ENCODE peak calls at places on chromosome 2, in four cellular contexts. One of them, this sample, is unnamed.
A peak's percentile ranks its signal among the peaks of the same experiment; 100 is the strongest.

GRCh38 chr2:232353096-232353495 is 25.5 kb upstream of the ALPP start:
- DNase-seq in heart left ventricle: peak; percentile 42
- DNase-seq in fibroblast of mammary gland: no peak
- DNase-seq in lower lobe of right lung: no peak
- DNase-seq in this sample: no peak

GRCh38 chr2:99691931-99692330 is 202.1 kb upstream of the REV1 start:
- DNase-seq in lower lobe of right lung: peak; percentile 60
- DNase-seq in fibroblast of mammary gland: no peak
- DNase-seq in heart left ventricle: peak; percentile 75
- DNase-seq in this sample: peak; percentile 74

GRCh38 chr2:27720004-27720551 is 51.4 kb upstream of the MRPL33 start:
- DNase-seq in fibroblast of mammary gland: peak; percentile 98
- DNase-seq in heart left ventricle: no peak
- DNase-seq in lower lobe of right lung: no peak
- DNase-seq in this sample: no peak

GRCh38 chr2:27131429-27131828 is 3.0 kb downstream of the PREB start:
- DNase-seq in fibroblast of mammary gland: no peak
- DNase-seq in heart left ventricle: no peak
- DNase-seq in lower lobe of right lung: no peak
- DNase-seq in this sample: no peak

GRCh38 chr2:120599656-120600055 is 136.0 kb upstream of the GLI2 start:
- DNase-seq in lower lobe of right lung: peak; percentile 15
- DNase-seq in fibroblast of mammary gland: no peak
- DNase-seq in heart left ventricle: no peak
- DNase-seq in this sample: no peak

GRCh38 chr2:29273704-29274611 is 158.7 kb downstream of the CLIP4 start:
- DNase-seq in fibroblast of mammary gland: no peak
- DNase-seq in lower lobe of right lung: no peak
- DNase-seq in heart left ventricle: no peak
- DNase-seq in this sample: no peak

GRCh38 chr2:208213508-208214120 is 23.8 kb upstream of the C2orf80 start:
- DNase-seq in fibroblast of mammary gland: no peak
- DNase-seq in lower lobe of right lung: no peak
- DNase-seq in heart left ventricle: no peak
- DNase-seq in this sample: no peak

GRCh38 chr2:162114291-162114690 is 37.8 kb downstream of the GCG start:
- DNase-seq in heart left ventricle: no peak
- DNase-seq in lower lobe of right lung: no peak
- DNase-seq in fibroblast of mammary gland: peak; percentile 57
- DNase-seq in this sample: no peak

GRCh38 chr2:27322301-27322765 is 564 bp downstream of the MPV17 start:
- DNase-seq in heart left ventricle: no peak
- DNase-seq in fibroblast of mammary gland: peak; percentile 32
- DNase-seq in lower lobe of right lung: peak; percentile 60
- DNase-seq in this sample: no peak

GRCh38 chr2:15059870-15060617 is 427.5 kb downstream of the LRATD1 start:
- DNase-seq in fibroblast of mammary gland: no peak
- DNase-seq in heart left ventricle: no peak
- DNase-seq in lower lobe of right lung: no peak
- DNase-seq in this sample: no peak

GRCh38 chr2:217147751-217148318 is 288.0 kb upstream of the TNP1 start:
- DNase-seq in heart left ventricle: no peak
- DNase-seq in lower lobe of right lung: no peak
- DNase-seq in fibroblast of mammary gland: no peak
- DNase-seq in this sample: no peak

GRCh38 chr2:85531585-85531984 is 7.4 kb upstream of the MAT2A start:
- DNase-seq in fibroblast of mammary gland: no peak
- DNase-seq in heart left ventricle: no peak
- DNase-seq in lower lobe of right lung: no peak
- DNase-seq in this sample: no peak

GRCh38 chr2:39437522-39438296 is 624 bp upstream of the MAP4K3 start:
- DNase-seq in fibroblast of mammary gland: peak; percentile 28
- DNase-seq in lower lobe of right lung: peak; percentile 67
- DNase-seq in heart left ventricle: peak; percentile 67
- DNase-seq in this sample: peak; percentile 47

GRCh38 chr2:205405194-205405593 is 277.1 kb upstream of the NRP2 start:
- DNase-seq in lower lobe of right lung: no peak
- DNase-seq in fibroblast of mammary gland: peak; percentile 51
- DNase-seq in heart left ventricle: no peak
- DNase-seq in this sample: no peak

GRCh38 chr2:54709341-54709809 is 14.1 kb upstream of the EML6 start:
- DNase-seq in lower lobe of right lung: peak; percentile 63
- DNase-seq in fibroblast of mammary gland: no peak
- DNase-seq in heart left ventricle: peak; percentile 68
- DNase-seq in this sample: peak; percentile 22

GRCh38 chr2:54712516-54712915 is 10.9 kb upstream of the EML6 start:
- DNase-seq in lower lobe of right lung: no peak
- DNase-seq in heart left ventricle: no peak
- DNase-seq in fibroblast of mammary gland: no peak
- DNase-seq in this sample: no peak

GRCh38 chr2:54706622-54707021 is 16.8 kb upstream of the EML6 start:
- DNase-seq in heart left ventricle: no peak
- DNase-seq in lower lobe of right lung: no peak
- DNase-seq in fibroblast of mammary gland: no peak
- DNase-seq in this sample: no peak

GRCh38 chr2:54710216-54710615 is 13.2 kb upstream of the EML6 start:
- DNase-seq in lower lobe of right lung: no peak
- DNase-seq in fibroblast of mammary gland: no peak
- DNase-seq in heart left ventricle: peak; percentile 37
- DNase-seq in this sample: no peak

GRCh38 chr2:54708584-54709340 is 14.7 kb upstream of the EML6 start:
- DNase-seq in fibroblast of mammary gland: no peak
- DNase-seq in heart left ventricle: peak; percentile 66
- DNase-seq in lower lobe of right lung: peak; percentile 60
- DNase-seq in this sample: peak; percentile 22
- TF ChIP-seq CTCF in fibroblast of mammary gland: no peak
- TF ChIP-seq CTCF in heart left ventricle: peak; percentile 6
- TF ChIP-seq CTCF in lower lobe of right lung: no peak
- TF ChIP-seq CTCF in this sample: no peak

GRCh38 chr2:9517118-9517782 is 38.4 kb downstream of the ADAM17 start:
- DNase-seq in fibroblast of mammary gland: no peak
- DNase-seq in heart left ventricle: no peak
- DNase-seq in lower lobe of right lung: no peak
- DNase-seq in this sample: no peak
- TF ChIP-seq CTCF in fibroblast of mammary gland: no peak
- TF ChIP-seq CTCF in heart left ventricle: no peak
- TF ChIP-seq CTCF in lower lobe of right lung: no peak
- TF ChIP-seq CTCF in this sample: no peak

GRCh38 chr2:64995041-64995440 is 5.8 kb downstream of the SLC1A4 start:
- DNase-seq in lower lobe of right lung: no peak
- DNase-seq in fibroblast of mammary gland: no peak
- DNase-seq in heart left ventricle: no peak
- DNase-seq in this sample: no peak
- TF ChIP-seq CTCF in lower lobe of right lung: no peak
- TF ChIP-seq CTCF in fibroblast of mammary gland: no peak
- TF ChIP-seq CTCF in heart left ventricle: no peak
- TF ChIP-seq CTCF in this sample: no peak

DNA sequence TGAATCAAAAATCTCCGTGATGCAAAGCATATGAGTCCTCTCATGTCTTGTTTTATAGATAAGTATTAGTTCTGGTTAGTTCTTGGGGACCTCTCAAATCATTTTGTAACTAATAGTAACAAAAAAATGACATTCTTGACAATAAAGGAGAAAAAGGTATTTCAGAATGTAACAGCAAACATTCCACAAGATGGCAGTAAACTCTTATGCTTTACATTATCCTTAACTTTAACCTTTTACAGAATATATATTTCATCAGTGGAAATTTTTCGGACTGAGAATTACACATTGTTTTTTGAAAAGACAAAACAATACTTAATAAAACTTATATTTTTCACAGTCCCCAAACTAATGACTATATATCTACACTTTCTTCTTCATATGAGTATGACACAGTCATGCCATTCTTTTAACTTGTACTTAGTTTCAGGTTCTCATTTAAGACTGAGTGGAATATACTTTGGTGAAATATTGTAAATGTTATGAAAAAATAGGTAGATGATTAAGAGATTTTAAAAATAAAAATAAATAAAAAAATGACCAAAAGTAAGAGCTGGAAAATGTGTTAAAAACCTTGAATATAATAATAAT is 142.9 kb upstream of the NXPH2 start:
- DNase-seq in fibroblast of mammary gland: peak; percentile 42
- DNase-seq in heart left ventricle: no peak
- DNase-seq in lower lobe of right lung: no peak
- DNase-seq in this sample: no peak
- TF ChIP-seq CTCF in fibroblast of mammary gland: peak; percentile 47
- TF ChIP-seq CTCF in heart left ventricle: no peak
- TF ChIP-seq CTCF in lower lobe of right lung: no peak
- TF ChIP-seq CTCF in this sample: peak; percentile 43

GRCh38 chr2:12083081-12083569 is 336.7 kb downstream of the LPIN1 start:
- DNase-seq in heart left ventricle: no peak
- DNase-seq in fibroblast of mammary gland: no peak
- DNase-seq in lower lobe of right lung: no peak
- DNase-seq in this sample: no peak
- TF ChIP-seq CTCF in heart left ventricle: no peak
- TF ChIP-seq CTCF in fibroblast of mammary gland: no peak
- TF ChIP-seq CTCF in lower lobe of right lung: no peak
- TF ChIP-seq CTCF in this sample: no peak

GRCh38 chr2:74911061-74911460 is 47.4 kb upstream of the POLE4 start:
- DNase-seq in heart left ventricle: no peak
- DNase-seq in lower lobe of right lung: no peak
- DNase-seq in fibroblast of mammary gland: no peak
- DNase-seq in this sample: no peak

GRCh38 chr2:74910245-74910644 is 48.2 kb upstream of the POLE4 start:
- DNase-seq in fibroblast of mammary gland: no peak
- DNase-seq in lower lobe of right lung: no peak
- DNase-seq in heart left ventricle: no peak
- DNase-seq in this sample: no peak

GRCh38 chr2:74902281-74902860 is 56.1 kb upstream of the POLE4 start:
- DNase-seq in lower lobe of right lung: no peak
- DNase-seq in heart left ventricle: no peak
- DNase-seq in fibroblast of mammary gland: no peak
- DNase-seq in this sample: no peak

GRCh38 chr2:74908763-74909444 is 49.5 kb upstream of the POLE4 start:
- DNase-seq in heart left ventricle: no peak
- DNase-seq in fibroblast of mammary gland: no peak
- DNase-seq in lower lobe of right lung: no peak
- DNase-seq in this sample: no peak

GRCh38 chr2:74906395-74906794 is 52.0 kb upstream of the POLE4 start:
- DNase-seq in heart left ventricle: no peak
- DNase-seq in fibroblast of mammary gland: no peak
- DNase-seq in lower lobe of right lung: no peak
- DNase-seq in this sample: no peak
- TF ChIP-seq CTCF in heart left ventricle: no peak
- TF ChIP-seq CTCF in fibroblast of mammary gland: no peak
- TF ChIP-seq CTCF in lower lobe of right lung: no peak
- TF ChIP-seq CTCF in this sample: no peak

DNA sequence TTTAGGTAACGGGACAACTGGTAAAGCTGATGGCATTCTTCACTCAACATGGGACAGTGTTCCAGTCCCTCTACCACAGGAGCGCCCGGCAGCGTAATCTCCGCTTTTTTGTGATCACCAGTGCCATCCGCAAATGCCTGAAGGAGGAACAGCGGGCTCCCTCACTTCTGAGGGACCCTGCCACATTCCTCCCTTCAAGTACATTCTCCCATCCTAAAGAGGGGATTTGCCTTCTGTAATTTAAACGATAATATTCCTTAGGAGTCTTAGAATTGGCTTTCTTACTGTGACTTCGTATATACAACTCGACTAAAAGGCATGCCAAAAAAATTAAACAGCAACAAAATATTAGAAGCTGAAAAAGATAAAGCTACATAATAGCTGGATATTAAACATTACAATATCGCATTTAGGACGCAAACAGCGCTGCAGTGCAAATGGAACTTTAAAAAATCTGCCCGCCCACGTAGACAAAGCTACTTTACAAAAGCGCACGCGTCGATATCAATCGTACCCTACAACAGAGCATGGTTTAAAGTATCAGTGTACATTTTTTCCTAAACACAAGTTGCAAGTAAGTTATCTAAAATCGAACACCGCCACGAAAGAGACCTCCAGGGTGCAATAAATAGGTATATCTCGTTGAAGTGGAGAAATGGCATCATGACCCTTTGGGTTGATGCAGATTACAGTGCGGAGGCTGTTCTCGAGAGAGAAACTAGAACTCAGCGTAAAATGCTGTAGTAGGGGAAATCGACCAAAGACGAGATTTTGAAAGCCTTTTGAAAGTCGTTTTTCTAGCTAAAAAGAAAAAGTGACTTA is 2.3 kb upstream of the VSNL1 start:
- DNase-seq in heart left ventricle: no peak
- DNase-seq in fibroblast of mammary gland: peak; percentile 23
- DNase-seq in lower lobe of right lung: peak; percentile 28
- DNase-seq in this sample: no peak
- TF ChIP-seq CTCF in heart left ventricle: no peak
- TF ChIP-seq CTCF in fibroblast of mammary gland: no peak
- TF ChIP-seq CTCF in lower lobe of right lung: no peak
- TF ChIP-seq CTCF in this sample: no peak

GRCh38 chr2:102771114-102771513 is 9.3 kb downstream of the TMEM182 start:
- DNase-seq in lower lobe of right lung: no peak
- DNase-seq in fibroblast of mammary gland: no peak
- DNase-seq in heart left ventricle: no peak
- DNase-seq in this sample: no peak

GRCh38 chr2:102770506-102770905 is 8.7 kb downstream of the TMEM182 start:
- DNase-seq in heart left ventricle: no peak
- DNase-seq in lower lobe of right lung: no peak
- DNase-seq in fibroblast of mammary gland: no peak
- DNase-seq in this sample: no peak

GRCh38 chr2:102773149-102773706 is 11.4 kb downstream of the TMEM182 start:
- DNase-seq in fibroblast of mammary gland: no peak
- DNase-seq in heart left ventricle: no peak
- DNase-seq in lower lobe of right lung: no peak
- DNase-seq in this sample: no peak

GRCh38 chr2:102768892-102769291 is 7.1 kb downstream of the TMEM182 start:
- DNase-seq in lower lobe of right lung: no peak
- DNase-seq in heart left ventricle: no peak
- DNase-seq in fibroblast of mammary gland: no peak
- DNase-seq in this sample: no peak

GRCh38 chr2:102772659-102773058 is 10.8 kb downstream of the TMEM182 start:
- DNase-seq in fibroblast of mammary gland: no peak
- DNase-seq in heart left ventricle: no peak
- DNase-seq in lower lobe of right lung: no peak
- DNase-seq in this sample: no peak
- TF ChIP-seq CTCF in fibroblast of mammary gland: no peak
- TF ChIP-seq CTCF in heart left ventricle: no peak
- TF ChIP-seq CTCF in lower lobe of right lung: no peak
- TF ChIP-seq CTCF in this sample: no peak

DNA sequence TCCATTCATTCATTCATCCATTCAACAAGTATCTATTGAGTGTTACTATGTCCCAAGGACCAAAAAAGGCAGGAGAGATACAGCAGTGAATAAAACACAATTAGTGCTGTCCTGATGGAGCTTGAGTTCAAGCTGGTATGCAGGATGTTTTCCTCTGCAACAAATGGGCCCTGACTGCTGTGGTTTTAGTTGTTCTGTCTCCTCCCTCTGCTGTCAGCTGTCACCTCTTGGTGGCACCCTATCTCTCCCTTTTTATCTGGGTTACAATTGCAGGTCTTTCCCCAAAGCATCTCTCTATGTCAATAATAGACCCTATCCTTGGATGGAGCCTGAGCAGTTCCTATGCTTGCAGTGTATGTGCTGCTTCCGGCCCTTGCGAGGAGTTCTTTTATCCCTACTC is 304.8 kb downstream of the PDE11A start:
- DNase-seq in lower lobe of right lung: no peak
- DNase-seq in heart left ventricle: no peak
- DNase-seq in fibroblast of mammary gland: no peak
- DNase-seq in this sample: no peak
- TF ChIP-seq CTCF in lower lobe of right lung: no peak
- TF ChIP-seq CTCF in heart left ventricle: no peak
- TF ChIP-seq CTCF in fibroblast of mammary gland: no peak
- TF ChIP-seq CTCF in this sample: no peak